ENCODE peak calls at places on chromosomes 3 and 15, in four cellular contexts. One of them, this sample, is unnamed.

GRCh38 chr15:85493258-85493657 is 112.9 kb downstream of the AKAP13 start:
- DNase-seq in K562: no peak
- DNase-seq in HEK293T: no peak
- DNase-seq in HepG2: no peak
- DNase-seq in this sample: no peak

GRCh38 chr3:8451696-8452095 is 49.9 kb upstream of the LMCD1 start:
- DNase-seq in K562: no peak
- DNase-seq in HEK293T: no peak
- DNase-seq in HepG2: no peak
- DNase-seq in this sample: no peak

GRCh38 chr3:145006291-145006690 is 1034.7 kb downstream of the DIPK2A start:
- DNase-seq in K562: no peak
- DNase-seq in HEK293T: no peak
- DNase-seq in HepG2: no peak
- DNase-seq in this sample: no peak

GRCh38 chr3:182925330-182925943 is 54.9 kb downstream of the DCUN1D1 start:
- DNase-seq in K562: no peak
- DNase-seq in HEK293T: no peak
- DNase-seq in HepG2: no peak
- DNase-seq in this sample: no peak

GRCh38 chr3:185200639-185201038 is 47.8 kb upstream of the C3orf70 start:
- DNase-seq in K562: peak
- DNase-seq in HEK293T: no peak
- DNase-seq in HepG2: no peak
- DNase-seq in this sample: no peak

GRCh38 chr15:91263632-91264477 is 163.8 kb downstream of the SV2B start:
- DNase-seq in K562: no peak
- DNase-seq in HEK293T: no peak
- DNase-seq in HepG2: no peak
- DNase-seq in this sample: no peak

GRCh38 chr15:68924866-68925599 is 5.3 kb upstream of the SPESP1 start:
- DNase-seq in K562: peak
- DNase-seq in HEK293T: peak
- DNase-seq in HepG2: peak
- DNase-seq in this sample: peak

GRCh38 chr3:45644467-45645201 is 44.6 kb upstream of the SACM1L start:
- DNase-seq in K562: no peak
- DNase-seq in HEK293T: no peak
- DNase-seq in HepG2: no peak
- DNase-seq in this sample: no peak

GRCh38 chr3:28900301-28900700 is 380.6 kb upstream of the RBMS3 start:
- DNase-seq in K562: no peak
- DNase-seq in HEK293T: no peak
- DNase-seq in HepG2: no peak
- DNase-seq in this sample: no peak

GRCh38 chr3:4693620-4694019 is 200.5 kb downstream of the ITPR1 start:
- DNase-seq in K562: no peak
- DNase-seq in HEK293T: no peak
- DNase-seq in HepG2: no peak
- DNase-seq in this sample: no peak

GRCh38 chr3:188432826-188433525 is 279.0 kb downstream of the LPP start:
- DNase-seq in K562: no peak
- DNase-seq in HEK293T: no peak
- DNase-seq in HepG2: no peak
- DNase-seq in this sample: no peak

GRCh38 chr15:41233367-41233771 is 2.3 kb downstream of the CHP1 start:
- DNase-seq in K562: peak
- DNase-seq in HEK293T: no peak
- DNase-seq in HepG2: peak
- DNase-seq in this sample: no peak

GRCh38 chr3:100717063-100717462 is 7.8 kb downstream of the TFG start:
- DNase-seq in K562: no peak
- DNase-seq in HEK293T: no peak
- DNase-seq in HepG2: no peak
- DNase-seq in this sample: no peak

GRCh38 chr3:96294143-96294542 is 520.3 kb upstream of the EPHA6 start:
- DNase-seq in K562: no peak
- DNase-seq in HEK293T: no peak
- DNase-seq in HepG2: no peak
- DNase-seq in this sample: no peak

GRCh38 chr3:16896094-16896627 is 11.4 kb downstream of the PLCL2 start:
- DNase-seq in K562: no peak
- DNase-seq in HEK293T: no peak
- DNase-seq in HepG2: no peak
- DNase-seq in this sample: no peak

GRCh38 chr3:128447561-128448013 is 19.1 kb downstream of the DNAJB8 start:
- DNase-seq in K562: no peak
- DNase-seq in HEK293T: no peak
- DNase-seq in HepG2: no peak
- DNase-seq in this sample: no peak

GRCh38 chr3:197124713-197125112 is 95.1 kb upstream of the MELTF start:
- DNase-seq in K562: peak
- DNase-seq in HEK293T: no peak
- DNase-seq in HepG2: no peak
- DNase-seq in this sample: no peak

GRCh38 chr3:194423317-194423716 is 24.3 kb upstream of the GP5 start:
- DNase-seq in K562: no peak
- DNase-seq in HEK293T: no peak
- DNase-seq in HepG2: no peak
- DNase-seq in this sample: no peak

GRCh38 chr15:78635346-78635745 is 5.7 kb downstream of the CHRNB4 start:
- DNase-seq in K562: no peak
- DNase-seq in HEK293T: no peak
- DNase-seq in HepG2: no peak
- DNase-seq in this sample: no peak

GRCh38 chr3:178083906-178084823 is 452.1 kb upstream of the KCNMB2 start:
- DNase-seq in K562: peak
- DNase-seq in HEK293T: no peak
- DNase-seq in HepG2: peak
- DNase-seq in this sample: no peak

GRCh38 chr3:194046995-194047681 is 88.8 kb upstream of the HES1 start:
- DNase-seq in K562: no peak
- DNase-seq in HEK293T: no peak
- DNase-seq in HepG2: no peak
- DNase-seq in this sample: no peak

GRCh38 chr3:134709076-134709475 is 58.3 kb upstream of the KY start:
- DNase-seq in K562: no peak
- DNase-seq in HEK293T: no peak
- DNase-seq in HepG2: no peak
- DNase-seq in this sample: no peak

GRCh38 chr3:10492351-10493201 is 12.8 kb downstream of the ATP2B2 start:
- DNase-seq in K562: no peak
- DNase-seq in HEK293T: no peak
- DNase-seq in HepG2: no peak
- DNase-seq in this sample: no peak

GRCh38 chr3:46684881-46685280 is 8.6 kb downstream of the ALS2CL start:
- DNase-seq in K562: no peak
- DNase-seq in HEK293T: no peak
- DNase-seq in HepG2: no peak
- DNase-seq in this sample: no peak

DNA sequence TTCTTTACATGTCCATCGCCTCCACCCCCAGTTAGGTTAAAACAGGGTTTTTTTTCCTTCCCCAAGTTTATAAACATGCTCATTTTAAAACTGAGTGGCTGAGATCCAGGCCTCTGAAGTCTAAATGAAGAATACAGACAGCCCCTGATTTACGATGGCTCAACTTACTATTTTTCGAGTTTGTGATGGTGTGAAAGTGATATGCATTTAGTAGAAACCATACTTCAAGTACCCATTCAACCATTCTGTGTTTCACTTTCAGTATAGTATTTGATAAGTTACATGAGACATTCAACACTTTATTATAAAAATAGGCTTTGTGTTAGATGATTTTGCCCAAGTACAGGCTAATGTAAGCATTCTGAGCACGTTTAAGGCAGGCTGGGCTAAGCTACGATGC is 30.5 kb upstream of the GNB5 start:
- DNase-seq in K562: no peak
- DNase-seq in HEK293T: no peak
- DNase-seq in HepG2: no peak
- DNase-seq in this sample: no peak
- TF ChIP-seq ELF4 in K562: no peak
- TF ChIP-seq ELF4 in HEK293T: no peak
- TF ChIP-seq ELF4 in HepG2: no peak
- TF ChIP-seq ELF4 in this sample: no peak

GRCh38 chr15:74381190-74381453 is 13.7 kb upstream of the CYP11A1 start:
- DNase-seq in K562: no peak
- DNase-seq in HEK293T: no peak
- DNase-seq in HepG2: no peak
- DNase-seq in this sample: no peak
- TF ChIP-seq ELF4 in K562: no peak
- TF ChIP-seq ELF4 in HEK293T: no peak
- TF ChIP-seq ELF4 in HepG2: no peak
- TF ChIP-seq ELF4 in this sample: no peak

GRCh38 chr3:184003187-184003967 is 14.3 kb downstream of the ABCC5 start:
- DNase-seq in K562: no peak
- DNase-seq in HEK293T: no peak
- DNase-seq in HepG2: no peak
- DNase-seq in this sample: no peak

GRCh38 chr3:184002469-184002868 is 15.2 kb downstream of the ABCC5 start:
- DNase-seq in K562: no peak
- DNase-seq in HEK293T: no peak
- DNase-seq in HepG2: no peak
- DNase-seq in this sample: no peak

GRCh38 chr3:184008161-184008560 is 9.5 kb downstream of the ABCC5 start:
- DNase-seq in K562: no peak
- DNase-seq in HEK293T: no peak
- DNase-seq in HepG2: no peak
- DNase-seq in this sample: no peak

GRCh38 chr3:184004483-184004882 is 13.2 kb downstream of the ABCC5 start:
- DNase-seq in K562: no peak
- DNase-seq in HEK293T: no peak
- DNase-seq in HepG2: no peak
- DNase-seq in this sample: no peak

DNA sequence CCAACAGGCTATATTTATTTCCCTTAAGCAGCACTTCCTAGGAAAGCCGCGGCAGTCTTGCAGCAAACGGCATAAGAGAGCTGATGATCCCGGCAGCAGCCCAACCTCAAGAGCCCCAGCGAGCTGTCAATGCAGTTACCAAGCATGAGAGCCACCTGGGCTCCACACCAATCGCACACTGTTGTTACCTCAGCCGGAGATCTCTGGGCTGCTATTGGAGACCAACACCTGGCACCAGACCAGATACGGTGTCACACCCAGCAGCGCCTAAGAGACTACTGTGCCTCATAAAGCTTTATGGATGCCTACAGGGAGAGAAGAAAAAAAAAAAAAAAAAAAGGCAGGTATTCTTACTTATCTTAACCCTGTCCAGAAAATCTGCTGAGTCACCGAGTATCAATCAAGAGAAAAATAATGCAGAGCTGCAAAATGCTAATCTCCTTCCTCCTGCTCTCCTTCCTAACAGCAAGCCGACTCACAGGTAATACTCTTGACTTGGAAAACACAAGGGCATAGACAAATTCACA is 11.6 kb downstream of the ABCC5 start:
- DNase-seq in K562: peak
- DNase-seq in HEK293T: peak
- DNase-seq in HepG2: no peak
- DNase-seq in this sample: peak
- TF ChIP-seq ELF4 in K562: no peak
- TF ChIP-seq ELF4 in HEK293T: no peak
- TF ChIP-seq ELF4 in HepG2: no peak
- TF ChIP-seq ELF4 in this sample: no peak

DNA sequence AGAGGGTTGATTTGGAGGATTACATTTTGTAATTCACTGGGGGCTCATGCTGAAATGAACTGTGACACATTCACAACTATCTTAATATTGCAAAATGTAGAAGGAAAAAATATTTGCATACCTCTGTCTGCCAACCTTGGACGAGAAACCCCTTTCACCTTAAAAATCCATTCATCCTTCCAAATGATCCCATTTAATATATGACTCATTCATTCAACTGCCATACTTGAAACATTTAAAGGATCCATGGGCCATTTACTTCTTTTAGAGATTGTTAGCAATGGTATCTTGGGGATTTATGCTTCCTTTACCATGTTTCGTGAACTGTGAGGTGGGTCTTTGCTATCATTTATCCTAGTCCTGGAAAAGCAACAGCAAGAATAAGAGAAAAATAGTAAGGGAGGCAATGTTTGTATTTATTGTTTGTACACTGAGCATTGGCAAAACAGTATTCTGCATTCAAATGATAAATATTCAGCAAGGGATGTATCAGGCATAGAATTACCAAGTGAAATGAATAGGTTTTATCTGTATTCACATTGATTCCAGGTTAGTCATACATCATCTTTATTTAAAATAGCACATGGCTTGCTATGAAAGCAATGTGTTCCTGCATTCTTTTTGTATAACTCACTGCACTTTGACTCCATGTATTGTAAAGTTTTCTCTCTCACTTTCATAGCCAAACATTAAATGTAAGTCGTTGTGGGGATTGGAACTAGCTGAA is 378.1 kb downstream of the NSUN3 start:
- DNase-seq in K562: no peak
- DNase-seq in HEK293T: no peak
- DNase-seq in HepG2: peak
- DNase-seq in this sample: no peak
- TF ChIP-seq ELF4 in K562: no peak
- TF ChIP-seq ELF4 in HEK293T: no peak
- TF ChIP-seq ELF4 in HepG2: no peak
- TF ChIP-seq ELF4 in this sample: no peak

DNA sequence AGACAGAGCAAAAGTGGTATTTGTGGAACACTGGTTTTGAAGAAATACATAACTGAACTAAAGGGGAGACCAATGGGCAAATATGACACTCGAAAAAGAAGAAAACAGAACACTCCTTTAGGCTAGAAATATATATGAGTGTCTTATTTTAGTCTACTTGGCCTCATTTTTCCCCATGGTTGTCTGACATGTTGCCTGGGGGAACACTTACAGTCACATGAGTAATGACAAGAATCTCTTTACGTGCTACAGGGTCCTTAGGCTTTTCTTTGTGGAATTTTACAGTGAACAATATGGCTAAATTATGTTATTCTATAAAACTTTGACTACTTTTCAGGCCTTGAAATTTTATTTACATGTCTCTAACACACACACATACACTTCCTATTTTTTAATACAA is 17.6 kb downstream of the METTL6 start:
- DNase-seq in K562: no peak
- DNase-seq in HEK293T: no peak
- DNase-seq in HepG2: no peak
- DNase-seq in this sample: no peak
- TF ChIP-seq ELF4 in K562: no peak
- TF ChIP-seq ELF4 in HEK293T: no peak
- TF ChIP-seq ELF4 in HepG2: no peak
- TF ChIP-seq ELF4 in this sample: no peak